ENCODE peak calls at places on chromosomes 5 and 9, in nine cellular contexts. C is adrenal gland, X is transverse colon, Z is heart left ventricle, S is A549, D is Peyer's patch, O is H1, G is IMR-90, F is prostate gland. N is an unnamed sample. For H3K4me1, the result is how much of the 10 kb centered on the place peaks cover.

GRCh38 chr5:118775790-118776499 is 212.4 kb downstream of the DTWD2 start:
- DNase-seq in C (no peak), X (no peak), Z (no peak), S (no peak), D (no peak), O (no peak), G (no peak), F (no peak), N (no peak)

GRCh38 chr5:28543699-28544098 is 1505.3 kb upstream of the CDH9 start:
- DNase-seq in C (no peak), X (no peak), Z (no peak), S (no peak), D (no peak), O (no peak), G (no peak), F (no peak), N (no peak)

GRCh38 chr5:54753034-54753433 is 232.4 kb downstream of the ESM1 start:
- DNase-seq in C (no peak), X (peak), Z (no peak), S (no peak), D (no peak), O (no peak), G (peak), F (no peak), N (no peak)

GRCh38 chr5:119341452-119342349 is 14.1 kb upstream of the TNFAIP8 start:
- DNase-seq in C (no peak), X (no peak), Z (no peak), S (no peak), D (no peak), O (no peak), G (no peak), F (no peak), N (no peak)

GRCh38 chr5:34728236-34728635 is 72.1 kb downstream of the RAI14 start:
- DNase-seq in C (no peak), X (no peak), Z (no peak), S (no peak), D (no peak), O (no peak), G (no peak), F (no peak), N (peak)

GRCh38 chr5:14676320-14676719 is 11.8 kb downstream of the OTULIN start:
- DNase-seq in C (no peak), X (no peak), Z (no peak), S (no peak), D (no peak), O (no peak), G (peak), F (no peak), N (no peak)

GRCh38 chr9:124835026-124835501 is 18.2 kb upstream of the WDR38 start:
- DNase-seq in C (peak), X (peak), Z (peak), S (peak), D (peak), O (no peak), G (peak), F (peak), N (no peak)

GRCh38 chr5:76691470-76692273 is 24.3 kb upstream of the F2R start:
- DNase-seq in C (peak), X (no peak), Z (no peak), S (peak), D (no peak), O (no peak), G (peak), F (no peak), N (peak)

GRCh38 chr5:161857358-161857757 is 9.4 kb downstream of the GABRA1 start:
- DNase-seq in C (no peak), X (no peak), Z (no peak), S (no peak), D (no peak), O (no peak), G (no peak), F (no peak), N (no peak)

GRCh38 chr5:168734657-168735344 is 155.6 kb upstream of the PANK3 start:
- DNase-seq in C (peak), X (no peak), Z (no peak), S (no peak), D (no peak), O (no peak), G (peak), F (no peak), N (no peak)

GRCh38 chr9:34380034-34380510 is 3.4 kb upstream of the MYORG start:
- DNase-seq in C (peak), X (no peak), Z (no peak), S (no peak), D (peak), O (no peak), G (no peak), F (no peak), N (peak)

GRCh38 chr9:21316860-21317259 is 11.7 kb upstream of the IFNA5 start:
- DNase-seq in C (no peak), X (no peak), Z (no peak), S (peak), D (no peak), O (no peak), G (no peak), F (peak), N (no peak)

GRCh38 chr5:174951151-174951780 is 226.9 kb downstream of the MSX2 start:
- DNase-seq in C (peak), X (peak), Z (no peak), S (peak), D (no peak), O (peak), G (peak), F (peak), N (peak)

GRCh38 chr9:91197232-91198181 is 164.2 kb downstream of the AUH start:
- DNase-seq in C (peak), X (peak), Z (no peak), S (peak), D (peak), O (no peak), G (peak), F (peak), N (peak)

GRCh38 chr5:10244357-10244944 is 5.2 kb downstream of the ATPSCKMT start:
- DNase-seq in C (no peak), X (no peak), Z (no peak), S (no peak), D (no peak), O (no peak), G (no peak), F (no peak), N (no peak)

GRCh38 chr9:7332780-7333179 is 466.8 kb downstream of the DMAC1 start:
- DNase-seq in C (no peak), X (no peak), Z (no peak), S (no peak), D (no peak), O (no peak), G (no peak), F (no peak), N (no peak)

GRCh38 chr5:133400831-133401351 is 211.4 kb downstream of the FSTL4 start:
- DNase-seq in C (no peak), X (no peak), Z (no peak), S (no peak), D (no peak), O (no peak), G (no peak), F (no peak), N (no peak)

GRCh38 chr5:53073349-53073748 is 36.2 kb downstream of the MOCS2 start:
- DNase-seq in C (peak), X (no peak), Z (no peak), S (no peak), D (no peak), O (no peak), G (peak), F (no peak), N (no peak)

GRCh38 chr9:97315550-97315949 is 8.1 kb downstream of the CCDC180 start:
- DNase-seq in C (peak), X (no peak), Z (no peak), S (no peak), D (no peak), O (no peak), G (peak), F (no peak), N (no peak)

GRCh38 chr5:3428355-3428754 is 167.3 kb upstream of the IRX1 start:
- DNase-seq in C (no peak), X (no peak), Z (no peak), S (no peak), D (no peak), O (no peak), G (no peak), F (no peak), N (no peak)

GRCh38 chr9:108815156-108815555 is 40.6 kb downstream of the ACTL7B start:
- DNase-seq in C (no peak), X (no peak), Z (no peak), S (no peak), D (no peak), O (no peak), G (no peak), F (no peak), N (no peak)

GRCh38 chr5:102845041-102845440 is 89.9 kb downstream of the PAM start:
- DNase-seq in C (no peak), X (no peak), Z (no peak), S (no peak), D (no peak), O (no peak), G (no peak), F (no peak), N (no peak)

GRCh38 chr5:115463985-115464384 is 80.6 kb downstream of the FEM1C start:
- DNase-seq in C (no peak), X (no peak), Z (no peak), S (no peak), D (no peak), O (no peak), G (peak), F (no peak), N (no peak)

GRCh38 chr5:139422307-139422893 is 16.9 kb downstream of the DNAJC18 start:
- DNase-seq in C (peak), X (no peak), Z (no peak), S (peak), D (no peak), O (no peak), G (peak), F (peak), N (no peak)

GRCh38 chr5:83827111-83827541 is 106.5 kb upstream of the HAPLN1 start:
- DNase-seq in C (peak), X (no peak), Z (no peak), S (no peak), D (no peak), O (no peak), G (peak), F (no peak), N (no peak)

GRCh38 chr5:122789461-122790171 is 14.7 kb downstream of the SNX2 start:
- DNase-seq in C (no peak), X (no peak), Z (no peak), S (no peak), D (no peak), O (no peak), G (peak), F (no peak), N (no peak)

GRCh38 chr9:92943062-92943616 is 4.2 kb upstream of the FGD3 start:
- DNase-seq in C (no peak), X (no peak), Z (no peak), S (no peak), D (no peak), O (no peak), G (no peak), F (no peak), N (no peak)

GRCh38 chr5:127001621-127002296 is 28.6 kb downstream of the MARCHF3 start:
- DNase-seq in C (peak), X (no peak), Z (no peak), S (peak), D (no peak), O (no peak), G (peak), F (no peak), N (no peak)

GRCh38 chr5:88203977-88204735 is 64.5 kb downstream of the TMEM161B start:
- DNase-seq in C (no peak), X (no peak), Z (no peak), S (no peak), D (no peak), O (no peak), G (peak), F (no peak), N (no peak)

DNA sequence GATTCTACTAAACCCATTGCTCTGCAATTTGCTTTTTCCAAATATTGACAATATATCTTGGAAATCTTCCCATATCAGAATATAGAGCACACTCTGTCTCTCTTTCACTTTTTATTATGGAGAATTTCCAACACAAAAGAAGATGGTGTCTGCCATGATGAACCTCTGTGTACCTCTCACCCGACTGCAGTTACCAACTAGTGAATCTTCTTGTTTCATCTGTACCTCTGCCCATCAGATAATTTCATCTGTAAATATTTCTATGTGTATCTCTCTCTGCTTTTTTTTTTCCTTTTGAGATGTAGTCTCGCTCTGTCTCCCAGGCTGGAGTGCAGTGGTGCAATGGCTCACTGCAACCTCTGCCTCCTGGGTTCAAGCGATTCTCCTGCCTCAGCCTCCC is 62.8 kb downstream of the NTNG2 start:
- DNase-seq in C (no peak), X (no peak), Z (no peak), S (no peak), D (no peak), O (no peak), G (no peak), F (peak), N (no peak)
- H3K4me1 ChIP-seq in C (under half), X (under half), Z (under half), S (under half), D (under half), O (under half), G (under half), F (under half), N (under half)

DNA sequence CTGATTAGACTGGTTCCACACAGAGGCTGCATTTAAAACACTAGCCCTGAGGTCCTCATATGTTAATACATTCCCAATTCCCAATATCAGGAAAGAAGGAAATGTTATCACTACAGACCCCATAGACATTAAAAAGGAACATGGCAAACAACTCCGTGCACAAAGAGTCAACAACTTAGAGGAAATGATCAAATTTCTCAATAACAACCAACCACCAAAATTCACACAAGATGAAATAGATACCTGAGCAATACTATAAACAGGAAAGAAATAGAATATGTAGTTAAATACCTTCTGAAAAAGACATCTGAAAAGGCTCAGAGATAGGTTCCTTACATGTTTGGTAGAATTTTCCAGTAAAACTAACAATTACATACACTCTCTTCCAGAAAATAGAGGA is 28.9 kb downstream of the SEMA4D start:
- DNase-seq in C (no peak), X (no peak), Z (no peak), S (no peak), D (no peak), O (no peak), G (no peak), F (no peak), N (no peak)
- H3K27ac ChIP-seq in C (no peak), X (peak), Z (no peak), S (no peak), D (peak), O (no peak), G (no peak), F (no peak), N (no peak)

GRCh38 chr9:129383415-129384088 is 205.5 kb upstream of the IER5L start:
- DNase-seq in C (peak), X (peak), Z (peak), S (no peak), D (peak), O (no peak), G (peak), F (peak), N (peak)
- TF ChIP-seq POLR2A in C (peak), X (peak), Z (no peak), S (no peak), D (peak), O (no peak), G (no peak), F (peak), N (peak)

GRCh38 chr9:134420974-134421432 is 94.7 kb downstream of the RXRA start:
- DNase-seq in C (no peak), X (peak), Z (no peak), S (no peak), D (no peak), O (no peak), G (no peak), F (no peak), N (no peak)
- H3K4me1 ChIP-seq in C (under half), X (under half), Z (under half), S (under half), D (under half), O (under half), G (under half), F (under half), N (under half)

N was measured in right lobe of liver.